ENCODE peak calls at places on chromosome 17, in nine cellular contexts. M is AML-193, G is T follicular helper cell, W is iPS DF 19.7, Y is stomach, V is Calu3, Z is T-helper 2 cell, C is progenitor cell of endocrine pancreas, O is thoracic aorta. P is an unnamed sample.

GRCh38 chr17:74417178-74418045 is 14.5 kb upstream of the GPRC5C start:
- DNase-seq in Z (no peak), G (no peak), M (no peak), V (peak), C (no peak), Y (peak), O (no peak), W (no peak), P (no peak)

GRCh38 chr17:50527155-50527762 is 5.3 kb upstream of the EPN3 start:
- DNase-seq in W (no peak), G (no peak), Z (no peak), M (peak), Y (no peak), V (no peak), C (no peak), O (no peak), P (no peak)

GRCh38 chr17:3683054-3683511 is 12.9 kb downstream of the P2RX5 start:
- DNase-seq in W (no peak), C (no peak), V (peak), O (no peak), Y (peak), Z (peak), G (peak), M (peak), P (no peak)

GRCh38 chr17:19370493-19370960 is 7.8 kb upstream of the MAPK7 start:
- DNase-seq in V (no peak), C (no peak), G (no peak), W (no peak), Z (peak), O (no peak), Y (no peak), M (peak), P (peak)

GRCh38 chr17:9646556-9646905 is 1.2 kb downstream of the USP43 start:
- DNase-seq in O (no peak), Z (no peak), M (no peak), Y (no peak), W (no peak), C (no peak), V (no peak), G (no peak), P (no peak)

GRCh38 chr17:78284146-78284545 is 52.7 kb downstream of the TMEM235 start:
- DNase-seq in Y (no peak), M (peak), G (no peak), C (no peak), V (no peak), O (no peak), W (no peak), Z (no peak), P (peak)

GRCh38 chr17:9769036-9769695 is 22.2 kb downstream of the DHRS7C start:
- DNase-seq in W (no peak), Z (no peak), M (no peak), V (no peak), C (no peak), O (no peak), G (no peak), Y (no peak), P (no peak)

GRCh38 chr17:43444223-43445008 is 39.4 kb upstream of the DHX8 start:
- DNase-seq in O (no peak), G (no peak), W (no peak), Z (no peak), M (no peak), V (no peak), Y (no peak), C (no peak), P (no peak)

GRCh38 chr17:17062356-17062755 is 20.1 kb downstream of the MPRIP start:
- DNase-seq in Y (no peak), C (no peak), Z (no peak), G (no peak), V (no peak), M (no peak), W (no peak), O (no peak), P (no peak)

GRCh38 chr17:46108120-46108519 is 85.1 kb downstream of the KANSL1 start:
- DNase-seq in M (no peak), C (no peak), Z (no peak), V (no peak), W (no peak), Y (no peak), O (no peak), G (no peak), P (no peak)

GRCh38 chr17:82848022-82848592 is 8.3 kb upstream of the ZNF750 start:
- DNase-seq in Y (peak), Z (peak), O (no peak), G (no peak), M (no peak), W (no peak), V (no peak), C (no peak), P (no peak)

GRCh38 chr17:64345691-64346376 is 44.8 kb downstream of the PECAM1 start:
- DNase-seq in Z (no peak), Y (no peak), W (no peak), G (no peak), V (no peak), M (no peak), O (no peak), C (no peak), P (no peak)

GRCh38 chr17:42421479-42422332 is 1.4 kb downstream of the CAVIN1 start:
- DNase-seq in M (no peak), Y (peak), W (no peak), V (no peak), C (no peak), G (no peak), O (no peak), Z (no peak), P (no peak)

GRCh38 chr17:8742274-8742673 is 2.4 kb downstream of the CCDC42 start:
- DNase-seq in Y (no peak), Z (no peak), M (no peak), O (no peak), C (no peak), G (no peak), V (no peak), W (no peak), P (no peak)

GRCh38 chr17:49830605-49831004 is 17.3 kb downstream of the TAC4 start:
- DNase-seq in C (no peak), G (no peak), Y (no peak), V (no peak), M (no peak), Z (no peak), W (no peak), O (no peak), P (no peak)

P was measured in CD14-positive monocyte.